ENCODE peak calls at places on chromosomes 11 and 22, in five cellular contexts. Q is GDM1, P is spleen, N is AG09309, R is GM23248. S is an unnamed sample.

GRCh38 chr11:14773755-14774154 is 118.3 kb downstream of the CYP2R1 start:
- DNase-seq in Q (no peak), P (no peak), N (no peak), R (peak; percentile 13), S (peak; percentile 9)

GRCh38 chr11:64894070-64894811 is 15.8 kb upstream of the EHD1 start:
- DNase-seq in Q (peak; percentile 62), P (peak; percentile 98), N (no peak), R (peak; percentile 77), S (peak; percentile 62)

GRCh38 chr11:86941077-86941870 is 13.9 kb downstream of the FZD4 start:
- DNase-seq in Q (no peak), P (no peak), N (no peak), R (peak; percentile 38), S (no peak)

GRCh38 chr11:122126024-122126678 is 10.1 kb upstream of the BLID start:
- DNase-seq in Q (no peak), P (no peak), N (no peak), R (no peak), S (no peak)

GRCh38 chr11:8794677-8795103 is 112.1 kb downstream of the RPL27A start:
- DNase-seq in Q (no peak), P (no peak), N (no peak), R (no peak), S (no peak)

GRCh38 chr22:45638834-45639746 is 32.5 kb upstream of the ATXN10 start:
- DNase-seq in Q (no peak), P (no peak), N (no peak), R (peak; percentile 89), S (peak; percentile 24)

GRCh38 chr22:42697542-42698013 is 23.1 kb downstream of the A4GALT start:
- DNase-seq in Q (no peak), P (no peak), N (no peak), R (peak; percentile 77), S (no peak)

GRCh38 chr22:47676685-47677084 is 914.2 kb downstream of the TBC1D22A start:
- DNase-seq in Q (no peak), P (no peak), N (no peak), R (no peak), S (no peak)

GRCh38 chr22:44207173-44207980 is 26.7 kb downstream of the PARVG start:
- DNase-seq in Q (no peak), P (no peak), N (no peak), R (no peak), S (no peak)

GRCh38 chr22:30695351-30695762 is 683 bp downstream of the OSBP2 start:
- DNase-seq in Q (no peak), P (peak; percentile 71), N (no peak), R (no peak), S (no peak)

GRCh38 chr11:70304208-70304603 is 33.7 kb downstream of the PPFIA1 start:
- DNase-seq in Q (no peak), P (no peak), N (no peak), R (no peak), S (no peak)

GRCh38 chr11:10460611-10461275 is 5.7 kb downstream of the AMPD3 start:
- DNase-seq in Q (no peak), P (no peak), N (no peak), R (no peak), S (no peak)

GRCh38 chr11:23727821-23728220 is 769.0 kb upstream of the LUZP2 start:
- DNase-seq in Q (no peak), P (no peak), N (no peak), R (peak; percentile 33), S (no peak)

GRCh38 chr11:64372802-64373597 is 14.0 kb downstream of the RPS6KA4 start:
- DNase-seq in Q (no peak), P (no peak), N (no peak), R (peak; percentile 18), S (no peak)

GRCh38 chr11:57325735-57326048 is 940 bp upstream of the TNKS1BP1 start:
- DNase-seq in Q (no peak), P (no peak), N (no peak), R (no peak), S (no peak)

GRCh38 chr11:97269527-97269926 is 879.7 kb downstream of the JRKL start:
- DNase-seq in Q (no peak), P (no peak), N (no peak), R (peak; percentile 0), S (no peak)

GRCh38 chr22:37659066-37659896 is 758 bp downstream of the PDXP start:
- DNase-seq in Q (peak; percentile 45), P (peak; percentile 90), N (no peak), R (peak; percentile 27), S (no peak)

GRCh38 chr11:65868076-65868667 is 4.4 kb downstream of the EFEMP2 start:
- DNase-seq in Q (no peak), P (peak; percentile 78), N (no peak), R (no peak), S (no peak)

GRCh38 chr11:35593143-35593542 is 25.1 kb upstream of the FJX1 start:
- DNase-seq in Q (no peak), P (no peak), N (peak; percentile 95), R (peak; percentile 89), S (no peak)

GRCh38 chr11:16086229-16086628 is 270.1 kb downstream of the SOX6 start:
- DNase-seq in Q (no peak), P (no peak), N (no peak), R (no peak), S (no peak)

GRCh38 chr11:8533332-8533731 is 60.7 kb downstream of the STK33 start:
- DNase-seq in Q (no peak), P (no peak), N (no peak), R (no peak), S (no peak)

GRCh38 chr11:58334708-58335107 is 24.2 kb downstream of the OR5B17 start:
- DNase-seq in Q (no peak), P (no peak), N (peak; percentile 43), R (peak; percentile 86), S (no peak)